ENCODE peak calls at places on chromosomes 1 and 21, in five cellular contexts. Y, V, Q, B and M are unnamed samples.

GRCh38 chr1:119040489-119040888 is 52.3 kb upstream of the TBX15 start:
- DNase-seq in Q (no peak), B (no peak), V (no peak), Y (no peak), M (no peak)

GRCh38 chr21:25979845-25980433 is 190.6 kb downstream of the APP start:
- DNase-seq in Y (no peak), V (no peak), Q (no peak), B (no peak), M (no peak)

GRCh38 chr1:24635195-24635843 is 7.8 kb upstream of the SRRM1 start:
- DNase-seq in B (peak), Q (no peak), V (peak), Y (no peak), M (no peak)

GRCh38 chr1:6248798-6249731 is 5.1 kb downstream of the HES3 start:
- DNase-seq in B (peak), Y (no peak), Q (peak), V (no peak), M (no peak)

GRCh38 chr1:156435551-156436318 is 64.8 kb downstream of the MEF2D start:
- DNase-seq in V (no peak), Y (no peak), B (no peak), Q (no peak), M (no peak)

GRCh38 chr1:229621663-229622062 is 4.3 kb downstream of the TAF5L start:
- DNase-seq in B (no peak), Q (no peak), V (peak), Y (no peak), M (no peak)

GRCh38 chr1:175894543-175894942 is 151.1 kb upstream of the TNR start:
- DNase-seq in Y (no peak), Q (no peak), V (no peak), B (no peak), M (no peak)

GRCh38 chr21:32203877-32204480 is 74.9 kb downstream of the MIS18A start:
- DNase-seq in B (no peak), Y (no peak), Q (no peak), V (no peak), M (no peak)

GRCh38 chr1:85576642-85577420 is 3.7 kb upstream of the CCN1 start:
- DNase-seq in B (peak), Q (peak), Y (peak), V (peak), M (peak)

GRCh38 chr1:160637821-160638539 is 8.9 kb downstream of the SLAMF1 start:
- DNase-seq in Y (no peak), Q (no peak), V (no peak), B (no peak), M (no peak)

GRCh38 chr1:15702722-15703550 is 18.8 kb downstream of the PLEKHM2 start:
- DNase-seq in B (peak), Q (no peak), V (peak), Y (no peak), M (peak)

GRCh38 chr1:55286851-55287602 is 71.9 kb upstream of the USP24 start:
- DNase-seq in V (peak), Y (no peak), Q (no peak), B (no peak), M (no peak)

GRCh38 chr1:2980073-2980791 is 41.0 kb upstream of the ACTRT2 start:
- DNase-seq in V (no peak), B (no peak), Q (no peak), Y (no peak), M (peak)

GRCh38 chr21:45290948-45291612 is 3.4 kb upstream of the POFUT2 start:
- DNase-seq in Y (peak), B (no peak), Q (no peak), V (peak), M (no peak)

GRCh38 chr1:39089811-39090519 is 63.8 kb downstream of the NDUFS5 start:
- DNase-seq in V (no peak), Y (no peak), Q (no peak), B (no peak), M (no peak)

GRCh38 chr1:221692643-221693042 is 49.2 kb downstream of the DUSP10 start:
- DNase-seq in V (no peak), B (no peak), Y (no peak), Q (no peak), M (no peak)

GRCh38 chr1:71785470-71785869 is 496.9 kb downstream of the NEGR1 start:
- DNase-seq in Q (no peak), Y (no peak), B (no peak), V (no peak), M (no peak)

GRCh38 chr1:48920741-48921330 is 144.1 kb upstream of the BEND5 start:
- DNase-seq in V (no peak), Y (no peak), B (no peak), Q (no peak), M (no peak)

GRCh38 chr21:34935452-34935851 is 113.7 kb downstream of the RUNX1 start:
- DNase-seq in B (no peak), Y (no peak), Q (no peak), V (no peak), M (no peak)

GRCh38 chr1:12591267-12591938 is 26.6 kb downstream of the DHRS3 start:
- DNase-seq in Q (peak), Y (no peak), B (no peak), V (no peak), M (peak)

GRCh38 chr1:20399606-20400180 is 86.3 kb downstream of the CAMK2N1 start:
- DNase-seq in V (no peak), Y (no peak), B (no peak), Q (no peak), M (no peak)

GRCh38 chr1:206693592-206693991 is 8.9 kb downstream of the MAPKAPK2 start:
- DNase-seq in Y (no peak), V (peak), B (no peak), Q (peak), M (peak)

GRCh38 chr1:10939654-10940450 is 72.6 kb upstream of the TARDBP start:
- DNase-seq in Y (no peak), V (peak), B (no peak), Q (no peak), M (no peak)

GRCh38 chr1:199956005-199956404 is 71.5 kb upstream of the NR5A2 start:
- DNase-seq in V (no peak), B (peak), Q (no peak), Y (no peak), M (no peak)

GRCh38 chr1:35565742-35566133 is 7.4 kb upstream of the TFAP2E start:
- DNase-seq in Y (no peak), B (no peak), V (no peak), Q (no peak), M (no peak)

GRCh38 chr1:53766766-53767409 is 27.9 kb upstream of the GLIS1 start:
- DNase-seq in B (no peak), Q (no peak), Y (no peak), V (peak), M (no peak)

GRCh38 chr1:225631041-225631663 is 21.8 kb downstream of the ENAH start:
- DNase-seq in Q (no peak), Y (no peak), B (no peak), V (no peak), M (no peak)

GRCh38 chr1:150730130-150730721 is 9.5 kb upstream of the HORMAD1 start:
- DNase-seq in Y (no peak), V (no peak), Q (no peak), B (no peak), M (no peak)

GRCh38 chr1:150022357-150022756 is 11.8 kb upstream of the OTUD7B start:
- DNase-seq in Y (no peak), B (peak), V (no peak), Q (no peak), M (no peak)

GRCh38 chr1:46300673-46301405 is 2.6 kb downstream of the LRRC41 start:
- DNase-seq in V (peak), B (no peak), Y (no peak), Q (peak), M (no peak)

GRCh38 chr1:46303872-46304326 is 401 bp downstream of the UQCRH start:
- DNase-seq in Y (no peak), Q (no peak), B (no peak), V (no peak), M (no peak)

GRCh38 chr1:46301406-46302090 is 1.9 kb downstream of the LRRC41 start:
- DNase-seq in B (peak), Y (no peak), V (peak), Q (peak), M (peak)

GRCh38 chr1:46303038-46303871 is at the start of the genes LRRC41 and UQCRH:
- DNase-seq in B (peak), Y (peak), Q (peak), V (peak), M (peak)

GRCh38 chr1:46302091-46303037 is 1.1 kb downstream of the LRRC41 start:
- DNase-seq in V (peak), B (peak), Y (peak), Q (peak), M (peak)
- TF ChIP-seq CTCF in V (peak), B (no peak), Y (no peak), Q (no peak), M (peak)

GRCh38 chr1:27367160-27367650 is 444 bp upstream of the MAP3K6 start:
- DNase-seq in V (no peak), B (no peak), Y (no peak), Q (no peak), M (no peak)

GRCh38 chr1:27364696-27365371 is 1.9 kb downstream of the MAP3K6 start:
- DNase-seq in V (no peak), Q (no peak), Y (no peak), B (no peak), M (no peak)

GRCh38 chr1:27365372-27366112 is 1.2 kb downstream of the MAP3K6 start:
- DNase-seq in V (peak), Y (peak), Q (peak), B (peak), M (peak)

GRCh38 chr1:27366411-27367159 is at the start of gene MAP3K6:
- DNase-seq in B (peak), Q (peak), Y (peak), V (peak), M (peak)

DNA sequence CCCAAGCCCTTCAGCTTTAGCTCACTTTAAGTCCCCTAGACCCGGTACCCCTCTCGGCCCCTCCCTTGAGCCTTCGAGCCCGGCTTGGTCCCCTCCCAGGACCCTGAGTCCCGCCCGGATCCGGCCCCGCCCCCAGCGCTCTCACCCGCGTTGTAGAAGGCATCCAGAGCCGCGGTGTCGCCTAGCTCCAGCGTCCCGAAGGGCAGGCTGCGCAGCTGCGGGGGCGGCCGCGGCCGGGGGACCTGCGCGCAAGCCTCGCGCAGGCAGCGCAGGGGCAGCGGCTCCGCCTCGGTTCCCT is 699 bp downstream of the MAP3K6 start:
- DNase-seq in Y (peak), V (peak), Q (peak), B (peak), M (peak)
- TF ChIP-seq POLR2A in Y (no peak), V (no peak), Q (no peak), B (peak), M (no peak)

GRCh38 chr21:30962013-30962412 is 76.3 kb downstream of the KRTAP19-8 start:
- DNase-seq in Q (no peak), B (no peak), V (no peak), Y (no peak), M (no peak)
- TF ChIP-seq CTCF in Q (no peak), B (no peak), V (no peak), Y (no peak), M (no peak)

DNA sequence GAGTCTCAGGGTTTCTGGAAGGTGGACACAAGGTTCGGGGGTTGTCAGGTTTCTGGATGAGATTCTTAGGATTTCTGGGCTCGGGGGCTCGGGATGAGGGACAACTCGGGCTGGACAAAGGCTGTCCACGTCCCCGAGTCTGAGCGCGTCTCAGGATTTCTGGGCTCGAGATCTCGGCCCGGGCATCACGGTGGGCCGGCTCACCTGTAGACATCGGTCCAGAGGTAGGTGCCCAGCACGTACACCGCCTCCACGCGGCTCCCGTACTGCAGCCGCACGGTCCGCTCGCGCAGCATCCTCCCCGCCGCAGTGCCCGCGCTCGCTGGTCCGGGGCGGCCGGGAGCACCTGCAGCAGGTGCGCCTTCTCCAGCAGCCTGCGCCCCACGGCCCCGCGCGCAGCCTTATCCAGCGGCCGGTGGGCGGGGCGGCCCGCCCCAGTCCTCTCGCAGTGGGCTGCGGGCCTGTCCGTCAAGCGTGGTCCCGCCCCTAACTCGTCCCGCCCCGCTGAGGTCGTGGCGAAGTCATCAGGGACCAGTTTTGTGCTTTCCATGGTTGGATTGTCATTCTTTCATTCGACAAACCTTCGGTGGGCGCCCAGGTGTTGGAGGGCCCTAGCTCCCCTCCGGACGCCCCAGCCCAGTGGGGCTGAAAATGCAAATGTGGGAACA is at the start of gene PADI2:
- DNase-seq in Q (peak), B (peak), V (peak), Y (peak), M (peak)
- TF ChIP-seq POLR2A in Q (no peak), B (peak), V (no peak), Y (no peak), M (peak)